ENCODE peak calls at places on chromosomes 3 and 15, in four cellular contexts. One of them, this sample, is unnamed.

GRCh38 chr3:118938183-118938961 is 96.3 kb downstream of the IGSF11 start:
- DNase-seq in CD4-positive, alpha-beta T cell: no peak
- DNase-seq in kidney: no peak
- DNase-seq in breast epithelium: no peak
- DNase-seq in this sample: no peak

GRCh38 chr3:15050405-15051092 is 14.6 kb downstream of the MRPS25 start:
- DNase-seq in CD4-positive, alpha-beta T cell: no peak
- DNase-seq in kidney: no peak
- DNase-seq in breast epithelium: no peak
- DNase-seq in this sample: no peak

GRCh38 chr3:53303957-53304356 is 43.4 kb downstream of the DCP1A start:
- DNase-seq in CD4-positive, alpha-beta T cell: no peak
- DNase-seq in kidney: no peak
- DNase-seq in breast epithelium: no peak
- DNase-seq in this sample: no peak

GRCh38 chr3:71551286-71551919 is 32.1 kb downstream of the FOXP1 start:
- DNase-seq in CD4-positive, alpha-beta T cell: no peak
- DNase-seq in kidney: no peak
- DNase-seq in breast epithelium: no peak
- DNase-seq in this sample: no peak

GRCh38 chr15:34367128-34368081 is at the start of gene LPCAT4:
- DNase-seq in CD4-positive, alpha-beta T cell: peak; percentile 83
- DNase-seq in kidney: peak; percentile 97
- DNase-seq in breast epithelium: peak; percentile 81
- DNase-seq in this sample: peak; percentile 72

GRCh38 chr3:70097084-70097483 is 97.6 kb downstream of the SAMMSON start:
- DNase-seq in CD4-positive, alpha-beta T cell: no peak
- DNase-seq in kidney: no peak
- DNase-seq in breast epithelium: no peak
- DNase-seq in this sample: no peak

GRCh38 chr3:194212021-194212868 is 76.3 kb downstream of the HES1 start:
- DNase-seq in CD4-positive, alpha-beta T cell: no peak
- DNase-seq in kidney: no peak
- DNase-seq in breast epithelium: no peak
- DNase-seq in this sample: no peak

GRCh38 chr15:52021128-52021671 is 2.2 kb downstream of the MAPK6 start:
- DNase-seq in CD4-positive, alpha-beta T cell: peak; percentile 51
- DNase-seq in kidney: no peak
- DNase-seq in breast epithelium: peak; percentile 34
- DNase-seq in this sample: no peak

GRCh38 chr15:94080416-94080815 is 150.9 kb upstream of the MCTP2 start:
- DNase-seq in CD4-positive, alpha-beta T cell: no peak
- DNase-seq in kidney: no peak
- DNase-seq in breast epithelium: no peak
- DNase-seq in this sample: no peak

GRCh38 chr3:94525039-94525438 is 462.2 kb downstream of the NSUN3 start:
- DNase-seq in CD4-positive, alpha-beta T cell: no peak
- DNase-seq in kidney: no peak
- DNase-seq in breast epithelium: no peak
- DNase-seq in this sample: no peak

GRCh38 chr15:39242345-39242744 is 338.5 kb upstream of the THBS1 start:
- DNase-seq in CD4-positive, alpha-beta T cell: no peak
- DNase-seq in kidney: no peak
- DNase-seq in breast epithelium: peak; percentile 67
- DNase-seq in this sample: no peak

GRCh38 chr3:195226900-195227447 is 44.0 kb downstream of the XXYLT1 start:
- DNase-seq in CD4-positive, alpha-beta T cell: no peak
- DNase-seq in kidney: peak; percentile 32
- DNase-seq in breast epithelium: no peak
- DNase-seq in this sample: no peak

GRCh38 chr3:113084777-113085176 is 94.0 kb downstream of the GTPBP8 start:
- DNase-seq in CD4-positive, alpha-beta T cell: no peak
- DNase-seq in kidney: no peak
- DNase-seq in breast epithelium: peak; percentile 57
- DNase-seq in this sample: no peak

GRCh38 chr15:68258684-68259083 is 18.9 kb upstream of the FEM1B start:
- DNase-seq in CD4-positive, alpha-beta T cell: no peak
- DNase-seq in kidney: no peak
- DNase-seq in breast epithelium: no peak
- DNase-seq in this sample: no peak

GRCh38 chr3:76753599-76753998 is 286.3 kb upstream of the ROBO2 start:
- DNase-seq in CD4-positive, alpha-beta T cell: no peak
- DNase-seq in kidney: no peak
- DNase-seq in breast epithelium: no peak
- DNase-seq in this sample: no peak

GRCh38 chr15:29821416-29822099 is 710 bp downstream of the TJP1 start:
- DNase-seq in CD4-positive, alpha-beta T cell: peak; percentile 11
- DNase-seq in kidney: peak; percentile 93
- DNase-seq in breast epithelium: peak; percentile 70
- DNase-seq in this sample: peak; percentile 65

GRCh38 chr3:120284702-120285507 is at the start of gene GPR156:
- DNase-seq in CD4-positive, alpha-beta T cell: no peak
- DNase-seq in kidney: no peak
- DNase-seq in breast epithelium: no peak
- DNase-seq in this sample: no peak

GRCh38 chr15:39593071-39594055 is 12.5 kb downstream of the THBS1 start:
- DNase-seq in CD4-positive, alpha-beta T cell: no peak
- DNase-seq in kidney: no peak
- DNase-seq in breast epithelium: no peak
- DNase-seq in this sample: no peak

GRCh38 chr15:80031841-80032240 is 27.6 kb upstream of the ZFAND6 start:
- DNase-seq in CD4-positive, alpha-beta T cell: no peak
- DNase-seq in kidney: no peak
- DNase-seq in breast epithelium: no peak
- DNase-seq in this sample: no peak

GRCh38 chr3:122245513-122246174 is 62.2 kb downstream of the CASR start:
- DNase-seq in CD4-positive, alpha-beta T cell: no peak
- DNase-seq in kidney: no peak
- DNase-seq in breast epithelium: no peak
- DNase-seq in this sample: no peak

GRCh38 chr15:49309889-49310288 is 113.2 kb upstream of the FGF7 start:
- DNase-seq in CD4-positive, alpha-beta T cell: no peak
- DNase-seq in kidney: no peak
- DNase-seq in breast epithelium: no peak
- DNase-seq in this sample: no peak

GRCh38 chr3:134359121-134360010 is 14.9 kb downstream of the AMOTL2 start:
- DNase-seq in CD4-positive, alpha-beta T cell: no peak
- DNase-seq in kidney: no peak
- DNase-seq in breast epithelium: no peak
- DNase-seq in this sample: no peak

GRCh38 chr15:47412802-47413201 is 304.5 kb upstream of the SEMA6D start:
- DNase-seq in CD4-positive, alpha-beta T cell: no peak
- DNase-seq in kidney: no peak
- DNase-seq in breast epithelium: no peak
- DNase-seq in this sample: no peak

GRCh38 chr15:83854950-83855707 is 201.2 kb downstream of the ADAMTSL3 start:
- DNase-seq in CD4-positive, alpha-beta T cell: no peak
- DNase-seq in kidney: no peak
- DNase-seq in breast epithelium: no peak
- DNase-seq in this sample: no peak

GRCh38 chr15:74027688-74028087 is 33.2 kb downstream of the PML start:
- DNase-seq in CD4-positive, alpha-beta T cell: no peak
- DNase-seq in kidney: no peak
- DNase-seq in breast epithelium: no peak
- DNase-seq in this sample: no peak

GRCh38 chr3:177447938-177448337 is 250.7 kb upstream of the TBL1XR1 start:
- DNase-seq in CD4-positive, alpha-beta T cell: no peak
- DNase-seq in kidney: peak; percentile 81
- DNase-seq in breast epithelium: peak; percentile 92
- DNase-seq in this sample: no peak

DNA sequence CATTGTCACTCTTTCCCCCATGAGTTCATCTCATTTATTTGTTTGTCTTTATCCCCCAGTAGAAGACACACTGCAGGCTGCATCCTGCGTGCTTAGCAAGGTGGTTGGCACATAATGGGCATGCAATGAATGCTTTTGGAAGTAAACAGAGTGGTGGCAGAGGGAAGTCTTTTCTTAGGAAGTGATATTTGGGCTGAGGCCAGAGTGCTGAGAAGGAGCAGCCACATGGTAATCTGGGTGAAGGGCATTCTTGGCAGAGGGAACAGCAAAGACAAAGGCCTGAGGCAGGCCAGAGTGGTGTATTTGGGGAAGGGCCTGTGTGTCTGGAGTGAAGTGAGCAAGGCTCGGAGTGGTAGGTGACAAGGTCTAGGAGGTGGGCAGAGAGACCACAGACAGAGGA is 17.7 kb upstream of the ADAMTS7 start:
- DNase-seq in CD4-positive, alpha-beta T cell: no peak
- DNase-seq in kidney: no peak
- DNase-seq in breast epithelium: no peak
- DNase-seq in this sample: no peak
- H3K27ac ChIP-seq in CD4-positive, alpha-beta T cell: no peak overlapping the region
- H3K27ac ChIP-seq in kidney: no peak overlapping the region
- H3K27ac ChIP-seq in breast epithelium: no peak overlapping the region
- H3K27ac ChIP-seq in this sample: no peak overlapping the region

DNA sequence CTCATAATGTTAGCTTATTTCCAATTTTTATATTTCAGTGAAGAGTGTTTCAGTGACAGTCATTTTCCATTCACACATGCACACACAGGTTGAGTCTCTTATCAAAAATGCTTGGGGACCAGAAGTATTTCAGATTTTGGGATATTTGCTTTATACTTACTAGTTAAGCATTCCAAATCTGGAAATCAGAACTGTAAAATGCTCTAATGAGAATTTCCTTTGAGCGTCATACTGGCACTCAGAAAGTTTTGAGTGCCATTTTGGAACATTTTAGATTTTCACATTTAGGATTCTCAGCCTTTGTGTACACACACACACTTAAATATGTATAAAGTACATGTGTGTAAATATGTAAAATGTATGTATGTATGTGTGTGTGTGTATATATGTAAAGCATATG is 71.0 kb downstream of the CHD2 start:
- DNase-seq in CD4-positive, alpha-beta T cell: no peak
- DNase-seq in kidney: no peak
- DNase-seq in breast epithelium: no peak
- DNase-seq in this sample: no peak
- H3K27ac ChIP-seq in CD4-positive, alpha-beta T cell: no peak overlapping the region
- H3K27ac ChIP-seq in kidney: no peak overlapping the region
- H3K27ac ChIP-seq in breast epithelium: no peak overlapping the region
- H3K27ac ChIP-seq in this sample: no peak overlapping the region

GRCh38 chr3:191961529-191961928 is 500.6 kb downstream of the PYDC2 start:
- DNase-seq in CD4-positive, alpha-beta T cell: no peak
- DNase-seq in kidney: no peak
- DNase-seq in breast epithelium: no peak
- DNase-seq in this sample: no peak
- H3K27ac ChIP-seq in CD4-positive, alpha-beta T cell: no peak overlapping the region
- H3K27ac ChIP-seq in kidney: no peak overlapping the region
- H3K27ac ChIP-seq in breast epithelium: no peak overlapping the region
- H3K27ac ChIP-seq in this sample: no peak overlapping the region

DNA sequence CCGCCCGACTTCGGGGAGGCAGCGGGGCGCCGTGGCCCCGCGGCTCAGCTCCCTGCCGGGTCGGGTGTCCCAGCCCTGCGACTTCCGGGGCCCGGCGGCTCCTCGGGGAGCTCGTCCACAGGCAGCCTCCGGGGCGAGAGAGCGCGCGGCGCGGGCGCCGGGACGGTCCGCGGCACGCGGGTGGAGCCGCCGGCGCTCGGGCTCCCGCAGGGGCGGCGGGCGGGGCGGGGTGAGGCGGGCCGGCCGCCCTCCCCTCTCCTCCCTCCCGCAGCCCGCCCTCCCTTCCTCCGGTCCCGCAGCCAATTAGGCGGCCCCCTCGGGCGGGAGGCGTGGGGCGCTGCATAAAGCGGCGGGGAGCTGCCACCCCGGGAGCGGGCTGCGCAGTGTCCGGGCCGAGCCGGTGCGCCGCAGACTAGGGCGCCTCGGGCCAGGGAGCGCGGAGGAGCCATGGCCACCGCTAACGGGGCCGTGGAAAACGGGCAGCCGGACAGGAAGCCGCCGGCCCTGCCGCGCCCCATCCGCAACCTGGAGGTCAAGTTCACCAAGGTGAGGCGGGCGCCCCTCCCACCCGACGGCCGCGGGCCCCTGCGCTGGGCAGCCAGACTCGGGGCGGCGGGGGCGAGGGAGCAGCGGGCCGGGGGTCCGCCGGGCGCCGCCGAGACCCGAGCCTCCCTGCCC is at the start of gene ALDH1A3:
- DNase-seq in CD4-positive, alpha-beta T cell: no peak
- DNase-seq in kidney: peak; percentile 79
- DNase-seq in breast epithelium: no peak
- DNase-seq in this sample: no peak
- H3K27ac ChIP-seq in CD4-positive, alpha-beta T cell: no peak within 1 kb of the TSS
- H3K27ac ChIP-seq in kidney: no peak within 1 kb of the TSS
- H3K27ac ChIP-seq in breast epithelium: peak within 1 kb of the TSS; percentile 72
- H3K27ac ChIP-seq in this sample: no peak within 1 kb of the TSS

GRCh38 chr15:63815211-63815610 is 18.5 kb downstream of the HERC1 start:
- DNase-seq in CD4-positive, alpha-beta T cell: no peak
- DNase-seq in kidney: no peak
- DNase-seq in breast epithelium: no peak
- DNase-seq in this sample: no peak
- H3K27ac ChIP-seq in CD4-positive, alpha-beta T cell: no peak overlapping the region
- H3K27ac ChIP-seq in kidney: no peak overlapping the region
- H3K27ac ChIP-seq in breast epithelium: no peak overlapping the region
- H3K27ac ChIP-seq in this sample: no peak overlapping the region

GRCh38 chr15:84988909-84989644 is 7.4 kb downstream of the PDE8A start:
- DNase-seq in CD4-positive, alpha-beta T cell: no peak
- DNase-seq in kidney: no peak
- DNase-seq in breast epithelium: no peak
- DNase-seq in this sample: no peak
- H3K27ac ChIP-seq in CD4-positive, alpha-beta T cell: no peak overlapping the region
- H3K27ac ChIP-seq in kidney: no peak overlapping the region
- H3K27ac ChIP-seq in breast epithelium: no peak overlapping the region
- H3K27ac ChIP-seq in this sample: no peak overlapping the region

DNA sequence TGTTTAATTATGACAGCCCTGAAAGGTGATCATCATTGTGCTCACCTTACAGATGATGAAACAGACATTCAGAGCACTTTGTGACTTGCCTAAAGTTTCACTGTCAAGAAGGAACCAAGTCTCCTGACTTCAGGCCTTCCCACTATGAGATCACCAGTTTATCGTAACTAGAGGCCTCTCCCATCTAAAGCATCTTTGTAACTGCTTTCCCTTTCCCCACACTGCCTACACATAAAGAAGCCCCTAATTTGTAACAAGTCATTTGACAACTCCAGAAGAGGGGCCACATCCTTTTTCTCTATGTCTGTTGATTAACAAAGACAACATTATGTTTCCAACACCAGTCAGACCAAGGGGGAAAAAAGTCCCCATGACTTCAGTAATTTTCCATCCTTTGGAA is 1.1 kb downstream of the KLHL6 start:
- DNase-seq in CD4-positive, alpha-beta T cell: no peak
- DNase-seq in kidney: no peak
- DNase-seq in breast epithelium: no peak
- DNase-seq in this sample: no peak
- H3K27ac ChIP-seq in CD4-positive, alpha-beta T cell: peak overlapping the region; percentile 87
- H3K27ac ChIP-seq in kidney: no peak overlapping the region
- H3K27ac ChIP-seq in breast epithelium: peak overlapping the region; percentile 25
- H3K27ac ChIP-seq in this sample: no peak overlapping the region